ENCODE peak calls at places on chromosomes 16 and 17, in four cellular contexts. Y is NCI-H2081; G is activated CD8-positive, alpha-beta memory T cell treated with anti-CD3 and anti-CD28 coated beads for 1 hour; X is HCT116. B is an unnamed sample.

GRCh38 chr17:34714475-34715410 is 135.4 kb downstream of the TMEM132E start:
- DNase-seq in G (no peak), Y (no peak), X (no peak), B (no peak)

GRCh38 chr17:14730821-14731220 is 429.9 kb downstream of the HS3ST3B1 start:
- DNase-seq in X (no peak), G (no peak), Y (no peak), B (no peak)

GRCh38 chr16:8878523-8878911 is 3.6 kb upstream of the LITAFD start:
- DNase-seq in X (no peak), G (no peak), Y (no peak), B (no peak)

GRCh38 chr17:66549731-66550207 is 247.4 kb downstream of the PRKCA start:
- DNase-seq in Y (no peak), X (peak), G (no peak), B (no peak)

GRCh38 chr17:2796164-2797140 is at the start of gene RAP1GAP2:
- DNase-seq in Y (no peak), G (peak), X (no peak), B (no peak)

GRCh38 chr17:77209330-77209748 is 68.6 kb downstream of the SEC14L1 start:
- DNase-seq in X (no peak), Y (peak), G (no peak), B (no peak)

GRCh38 chr17:18362509-18363020 is 785 bp downstream of the SHMT1 start:
- DNase-seq in Y (peak), X (no peak), G (no peak), B (peak)

GRCh38 chr16:87789437-87790277 is 23.9 kb upstream of the KLHDC4 start:
- DNase-seq in G (no peak), Y (no peak), X (no peak), B (no peak)

GRCh38 chr16:68420366-68420765 is 27.9 kb downstream of the SMPD3 start:
- DNase-seq in X (no peak), G (no peak), Y (peak), B (no peak)

GRCh38 chr16:64240586-64240985 is 881.3 kb downstream of the CDH11 start:
- DNase-seq in G (no peak), X (no peak), Y (no peak), B (no peak)

GRCh38 chr16:89693931-89694783 is 7.3 kb downstream of the SPATA2L start:
- DNase-seq in Y (no peak), G (no peak), X (no peak), B (no peak)

GRCh38 chr16:30996324-30996999 is 11.5 kb downstream of the HSD3B7 start:
- DNase-seq in X (no peak), Y (no peak), G (no peak), B (no peak)

GRCh38 chr17:42421479-42422332 is 1.4 kb downstream of the CAVIN1 start:
- DNase-seq in G (no peak), Y (no peak), X (no peak), B (no peak)

GRCh38 chr17:45143767-45144198 is 4.5 kb upstream of the HEXIM1 start:
- DNase-seq in G (no peak), X (no peak), Y (no peak), B (no peak)

GRCh38 chr16:57531253-57531575 is 5.2 kb downstream of the CCDC102A start:
- DNase-seq in Y (no peak), X (no peak), G (no peak), B (no peak)

GRCh38 chr16:83402160-83402794 is 405.5 kb upstream of the HSBP1 start:
- DNase-seq in X (no peak), G (no peak), Y (no peak), B (no peak)

GRCh38 chr17:65559483-65559801 is 2.0 kb downstream of the AXIN2 start:
- DNase-seq in X (no peak), G (no peak), Y (no peak), B (no peak)

GRCh38 chr16:87560428-87561199 is 41.7 kb upstream of the JPH3 start:
- DNase-seq in X (peak), Y (no peak), G (no peak), B (peak)

GRCh38 chr16:12798846-12799245 is 4.8 kb downstream of the CPPED1 start:
- DNase-seq in X (no peak), G (no peak), Y (no peak), B (no peak)

GRCh38 chr16:88999457-89000206 is 22.6 kb upstream of the CBFA2T3 start:
- DNase-seq in Y (no peak), X (no peak), G (no peak), B (peak)

GRCh38 chr16:89864421-89864820 is 9.0 kb upstream of the TCF25 start:
- DNase-seq in X (peak), G (no peak), Y (no peak), B (no peak)

GRCh38 chr17:27551701-27552466 is 79.1 kb upstream of the LGALS9 start:
- DNase-seq in X (peak), G (no peak), Y (no peak), B (no peak)